ENCODE peak calls at places on chromosomes 11 and 22, in seven cellular contexts. K is NCI-H510A treated with DMSO at 0.1 percent for 48 hours; I is activated CD4-positive, alpha-beta T cell treated with anti-CD3 and anti-CD28 coated beads for 48 hours; Z is activated T-cell treated with anti-CD3 and anti-CD28 coated beads for 1 hour; V is GM13977; M is activated CD4-positive, alpha-beta memory T cell treated with anti-CD3 and anti-CD28 coated beads, Interleukin-2, amount 10 ng/mL, durations not matched to agents 7 days and 5 days; B is NB4. L is an unnamed sample.

GRCh38 chr22:37742374-37743092 is 45.7 kb downstream of the TRIOBP start:
- DNase-seq in K (no peak), I (no peak), Z (no peak), V (no peak), M (no peak), B (peak; percentile 81), L (no peak)

GRCh38 chr11:61870429-61871039 is 20.8 kb downstream of the FADS3 start:
- DNase-seq in K (no peak), I (no peak), Z (no peak), V (no peak), M (no peak), B (peak; percentile 79), L (no peak)

GRCh38 chr11:97471480-97471879 is 1081.7 kb downstream of the JRKL start:
- DNase-seq in K (no peak), I (no peak), Z (no peak), V (no peak), M (no peak), B (no peak), L (no peak)

GRCh38 chr11:128181984-128182383 is 405.4 kb downstream of the ETS1 start:
- DNase-seq in K (no peak), I (no peak), Z (no peak), V (no peak), M (no peak), B (no peak), L (no peak)

GRCh38 chr22:27591060-27591459 is 210.5 kb downstream of the MN1 start:
- DNase-seq in K (no peak), I (no peak), Z (no peak), V (no peak), M (no peak), B (no peak), L (no peak)

GRCh38 chr22:23072035-23072910 is 2.0 kb downstream of the GNAZ start:
- DNase-seq in K (no peak), I (no peak), Z (no peak), V (no peak), M (no peak), B (no peak), L (no peak)

GRCh38 chr11:117837070-117837776 is 12.7 kb upstream of the FXYD2 start:
- DNase-seq in K (no peak), I (no peak), Z (no peak), V (no peak), M (peak; percentile 11), B (no peak), L (no peak)

GRCh38 chr22:27100789-27101188 is 443.4 kb downstream of the MIAT start:
- DNase-seq in K (peak; percentile 33), I (no peak), Z (no peak), V (no peak), M (no peak), B (no peak), L (no peak)

GRCh38 chr22:47049078-47049609 is 286.7 kb downstream of the TBC1D22A start:
- DNase-seq in K (no peak), I (no peak), Z (no peak), V (no peak), M (no peak), B (peak; percentile 14), L (no peak)

GRCh38 chr11:111362887-111363411 is 16.1 kb downstream of the POU2AF1 start:
- DNase-seq in K (no peak), I (no peak), Z (no peak), V (no peak), M (no peak), B (no peak), L (no peak)

GRCh38 chr22:49197986-49198704 is 629.5 kb downstream of the BRD1 start:
- DNase-seq in K (no peak), I (no peak), Z (no peak), V (no peak), M (no peak), B (no peak), L (no peak)

GRCh38 chr11:324131-324530 is 3.5 kb upstream of the IFITM3 start:
- DNase-seq in K (no peak), I (no peak), Z (no peak), V (peak; percentile 8), M (no peak), B (no peak), L (no peak)

GRCh38 chr22:50739894-50740293 is 1.9 kb downstream of the ACR start:
- DNase-seq in K (no peak), I (peak; percentile 1), Z (no peak), V (no peak), M (peak; percentile 7), B (no peak), L (no peak)

GRCh38 chr22:46971141-46971775 is 208.8 kb downstream of the TBC1D22A start:
- DNase-seq in K (peak; percentile 53), I (no peak), Z (no peak), V (no peak), M (no peak), B (no peak), L (no peak)

GRCh38 chr11:117295438-117296137 is 4.4 kb downstream of the BACE1-AS start:
- DNase-seq in K (no peak), I (no peak), Z (no peak), V (no peak), M (no peak), B (no peak), L (no peak)

GRCh38 chr22:24068717-24069116 is 57.6 kb downstream of the CABIN1 start:
- DNase-seq in K (no peak), I (no peak), Z (no peak), V (no peak), M (no peak), B (no peak), L (no peak)

GRCh38 chr11:27296406-27296994 is 66.5 kb downstream of the CCDC34 start:
- DNase-seq in K (peak; percentile 38), I (no peak), Z (no peak), V (peak; percentile 49), M (no peak), B (peak; percentile 61), L (no peak)

GRCh38 chr22:35580351-35581022 is 36.6 kb downstream of the MB start:
- DNase-seq in K (no peak), I (no peak), Z (no peak), V (no peak), M (no peak), B (no peak), L (no peak)

GRCh38 chr11:14974723-14975587 is 2.8 kb upstream of the CALCA start:
- DNase-seq in K (peak; percentile 17), I (peak; percentile 80), Z (peak; percentile 47), V (peak; percentile 70), M (peak; percentile 68), B (peak; percentile 62), L (peak; percentile 12)

GRCh38 chr11:17161515-17161914 is 46.3 kb downstream of the PIK3C2A start:
- DNase-seq in K (no peak), I (no peak), Z (no peak), V (no peak), M (no peak), B (peak; percentile 47), L (no peak)

GRCh38 chr22:42132457-42132856 is 1.8 kb upstream of the CYP2D6 start:
- DNase-seq in K (no peak), I (no peak), Z (no peak), V (peak; percentile 29), M (no peak), B (no peak), L (no peak)

GRCh38 chr11:77175869-77176539 is 48.0 kb downstream of the MYO7A start:
- DNase-seq in K (no peak), I (no peak), Z (no peak), V (no peak), M (no peak), B (peak; percentile 71), L (no peak)

GRCh38 chr11:44564653-44565007 is 833 bp upstream of the CD82 start:
- DNase-seq in K (peak; percentile 43), I (no peak), Z (no peak), V (no peak), M (no peak), B (peak; percentile 72), L (no peak)

GRCh38 chr11:75313457-75314272 is 37.8 kb downstream of the ARRB1 start:
- DNase-seq in K (peak; percentile 72), I (no peak), Z (no peak), V (no peak), M (no peak), B (no peak), L (no peak)

GRCh38 chr22:18024276-18024939 is at the start of gene MICAL3:
- DNase-seq in K (peak; percentile 11), I (peak; percentile 69), Z (peak; percentile 44), V (peak; percentile 92), M (peak; percentile 71), B (peak; percentile 69), L (peak; percentile 44)